ENCODE peak calls at places on chromosome 6, in eight cellular contexts. Y is CD8-positive, alpha-beta T cell; K is body of pancreas; B is fibroblast of lung; J is right atrium auricular region; L is heart left ventricle; P is foreskin fibroblast; W is astrocyte of the spinal cord. S is an unnamed sample.
A peak's percentile ranks its signal among the peaks of the same experiment; 100 is the strongest.

GRCh38 chr6:79466222-79466834 is 70.9 kb downstream of the LCA5 start:
- DNase-seq in P (peak; percentile 10), W (peak; percentile 51), Y (no peak), J (no peak), B (peak; percentile 11), K (no peak), L (no peak), S (peak; percentile 56)

GRCh38 chr6:156269751-156270369 is 507.3 kb upstream of the ARID1B start:
- DNase-seq in Y (no peak), P (no peak), K (no peak), W (no peak), J (no peak), L (no peak), B (no peak), S (no peak)

GRCh38 chr6:34438705-34439104 is 12.8 kb upstream of the RPS10 start:
- DNase-seq in K (no peak), Y (no peak), L (no peak), B (no peak), P (no peak), W (no peak), J (no peak), S (no peak)

GRCh38 chr6:152273002-152273401 is 364.2 kb downstream of the SYNE1 start:
- DNase-seq in B (peak; percentile 72), L (no peak), J (peak; percentile 62), K (no peak), P (peak; percentile 76), W (peak; percentile 27), Y (no peak), S (peak; percentile 61)

GRCh38 chr6:5471637-5472430 is 210.5 kb downstream of the FARS2 start:
- DNase-seq in W (peak; percentile 41), J (no peak), Y (no peak), L (no peak), K (no peak), P (no peak), B (peak; percentile 52), S (no peak)

GRCh38 chr6:49463612-49463967 is 420 bp downstream of the CENPQ start:
- DNase-seq in W (no peak), J (no peak), L (no peak), Y (no peak), K (no peak), B (no peak), P (no peak), S (no peak)

GRCh38 chr6:90393232-90393884 is 96.7 kb upstream of the BACH2 start:
- DNase-seq in L (no peak), W (peak; percentile 72), Y (peak; percentile 53), J (no peak), P (peak; percentile 29), K (peak; percentile 59), B (peak; percentile 53), S (peak; percentile 75)

GRCh38 chr6:54017877-54018276 is 93.4 kb upstream of the MLIP start:
- DNase-seq in P (no peak), K (no peak), Y (no peak), J (no peak), L (no peak), W (no peak), B (no peak), S (no peak)

GRCh38 chr6:139152892-139153271 is 18.0 kb downstream of the HECA start:
- DNase-seq in B (peak; percentile 88), Y (no peak), J (no peak), K (no peak), P (no peak), L (no peak), W (peak; percentile 74), S (peak; percentile 53)

GRCh38 chr6:76852776-76853175 is 610.5 kb downstream of the HTR1B start:
- DNase-seq in J (no peak), W (peak; percentile 64), B (peak; percentile 19), Y (no peak), L (no peak), K (no peak), P (no peak), S (peak; percentile 12)

GRCh38 chr6:33854572-33855030 is 50.8 kb upstream of the MLN start:
- DNase-seq in W (no peak), J (no peak), L (peak; percentile 16), P (no peak), B (no peak), K (no peak), Y (no peak), S (no peak)

GRCh38 chr6:36692861-36693702 is 4.5 kb upstream of the RAB44 start:
- DNase-seq in B (no peak), P (no peak), K (peak; percentile 56), W (no peak), L (no peak), Y (no peak), J (no peak), S (no peak)

GRCh38 chr6:149221774-149222070 is 95.8 kb upstream of the TAB2 start:
- DNase-seq in K (no peak), Y (no peak), P (no peak), J (no peak), B (peak; percentile 93), W (peak; percentile 61), L (no peak), S (peak; percentile 23)

DNA sequence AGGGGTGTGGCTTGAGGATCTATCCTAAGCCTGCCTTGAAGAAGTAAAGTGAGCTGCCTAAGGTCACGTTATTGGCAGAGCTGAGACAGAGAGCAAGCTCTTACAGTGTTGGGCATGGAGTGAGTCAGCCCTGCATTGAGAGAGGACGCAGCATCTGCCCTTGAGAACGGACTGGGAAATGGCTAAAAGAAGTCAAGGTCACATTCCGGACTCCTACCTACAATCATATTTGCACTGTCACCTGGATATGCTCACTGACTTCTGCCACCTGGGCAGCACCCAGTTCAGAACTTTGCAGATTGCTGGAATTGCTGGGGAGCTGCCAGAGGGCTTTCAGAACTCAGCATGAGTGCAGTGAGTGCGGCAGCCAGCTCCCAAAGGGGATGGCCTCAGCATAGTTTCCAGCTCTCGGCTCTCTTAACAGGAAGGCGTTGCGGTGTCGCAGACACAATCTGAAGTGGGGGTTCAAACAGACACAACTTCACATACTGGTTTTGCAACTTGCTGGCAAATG is 199.3 kb upstream of the SGK1 start:
- DNase-seq in W (peak; percentile 90), B (peak; percentile 86), L (peak; percentile 79), P (peak; percentile 86), Y (no peak), J (peak; percentile 86), K (peak; percentile 94), S (peak; percentile 94)
- H3K4me3 ChIP-seq in W (no peak overlapping the region), B (no peak overlapping the region), L (peak overlapping the region; percentile 8), P (peak overlapping the region; percentile 34), Y (no peak overlapping the region), J (peak overlapping the region; percentile 12), K (no peak overlapping the region), S (peak overlapping the region; percentile 27)

GRCh38 chr6:29976588-29977424 is 34.5 kb downstream of the HLA-A start:
- DNase-seq in K (peak; percentile 85), J (peak; percentile 87), Y (no peak), L (peak; percentile 92), W (peak; percentile 59), P (peak; percentile 68), B (peak; percentile 69), S (peak; percentile 64)
- TF ChIP-seq CTCF in K (peak; percentile 51), J (no peak), Y (no peak), L (no peak), W (peak; percentile 36), P (peak; percentile 39), B (peak; percentile 34), S (peak; percentile 36)

GRCh38 chr6:17485946-17486345 is 92.6 kb downstream of the CAP2 start:
- DNase-seq in Y (no peak), B (no peak), K (no peak), W (no peak), J (no peak), P (no peak), L (no peak), S (no peak)

GRCh38 chr6:17482711-17483110 is 89.3 kb downstream of the CAP2 start:
- DNase-seq in K (no peak), B (no peak), W (no peak), L (no peak), P (no peak), J (no peak), Y (no peak), S (no peak)

GRCh38 chr6:17485181-17485580 is 91.8 kb downstream of the CAP2 start:
- DNase-seq in J (no peak), L (no peak), Y (no peak), P (no peak), W (no peak), K (no peak), B (no peak), S (no peak)

GRCh38 chr6:17483391-17484016 is 90.1 kb downstream of the CAP2 start:
- DNase-seq in P (no peak), Y (no peak), W (no peak), L (peak; percentile 46), J (no peak), B (no peak), K (no peak), S (no peak)

DNA sequence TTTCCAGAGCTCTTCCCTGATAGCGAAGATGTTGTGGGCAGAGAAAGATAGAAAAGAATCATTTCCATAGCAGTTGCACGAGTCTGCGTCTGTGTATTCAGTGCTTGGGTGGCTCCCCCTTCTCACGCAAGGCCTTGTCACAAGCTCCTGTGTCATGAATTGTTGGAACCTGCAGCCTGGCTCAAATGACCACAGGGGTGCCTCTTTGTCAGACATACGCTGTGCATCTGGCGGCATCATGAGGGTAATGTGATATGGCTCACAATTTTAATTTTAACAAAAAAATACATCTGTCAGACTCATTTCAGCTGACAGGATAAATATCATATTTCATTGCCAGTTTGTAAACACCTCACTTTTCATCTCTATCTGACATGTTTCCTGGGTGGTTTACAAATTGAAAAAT is 90.8 kb downstream of the CAP2 start:
- DNase-seq in P (no peak), J (no peak), L (no peak), B (no peak), Y (no peak), W (no peak), K (no peak), S (no peak)
- H3K4me3 ChIP-seq in P (no peak overlapping the region), J (no peak overlapping the region), L (no peak overlapping the region), B (no peak overlapping the region), Y (no peak overlapping the region), W (no peak overlapping the region), K (no peak overlapping the region), S (no peak overlapping the region)

GRCh38 chr6:130516604-130517003 is 150.8 kb downstream of the TMEM200A start:
- DNase-seq in J (no peak), P (no peak), B (no peak), Y (no peak), W (no peak), L (no peak), K (no peak), S (no peak)
- TF ChIP-seq CTCF in J (no peak), P (no peak), B (no peak), Y (no peak), W (no peak), L (no peak), K (no peak), S (no peak)

DNA sequence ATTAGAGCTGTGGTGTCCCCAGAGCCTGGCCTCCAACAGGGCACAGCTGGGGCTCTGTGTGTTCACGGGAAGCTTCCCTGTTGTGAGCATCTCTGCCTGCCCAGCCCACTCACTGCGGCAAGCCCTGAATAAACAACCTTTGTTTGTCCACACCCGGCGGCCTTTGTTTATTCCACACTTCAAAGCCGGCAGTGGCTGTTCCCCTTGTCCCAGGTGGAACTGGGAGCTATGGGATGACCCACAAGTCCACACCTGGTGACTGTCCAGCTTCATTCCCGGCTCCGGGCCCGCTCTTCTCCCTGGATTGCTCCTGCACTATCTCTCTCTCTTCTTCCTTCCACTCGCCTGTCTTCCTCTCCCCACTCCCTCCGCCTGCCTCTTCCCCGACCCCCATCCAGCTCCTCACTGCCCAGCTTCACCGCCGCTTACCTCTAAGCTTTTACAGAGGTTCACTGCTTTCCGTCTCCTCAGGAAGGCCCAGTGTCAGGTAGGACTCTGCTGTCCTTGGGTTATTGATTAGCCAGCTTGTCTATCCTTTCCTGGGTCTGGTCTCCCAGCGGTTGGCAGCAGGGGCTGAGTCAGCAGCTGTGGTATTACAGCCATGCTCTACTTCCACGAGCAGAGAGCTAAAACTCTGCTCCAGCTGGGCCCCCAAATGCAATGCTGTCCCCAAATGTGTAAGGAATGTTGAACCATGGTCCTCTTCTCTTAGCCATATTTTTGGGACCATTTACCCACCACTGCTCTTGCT is 17.8 kb downstream of the DACT2 start:
- DNase-seq in P (no peak), L (no peak), B (no peak), J (peak; percentile 55), W (no peak), K (peak; percentile 25), Y (no peak), S (no peak)
- H3K4me3 ChIP-seq in P (no peak overlapping the region), L (no peak overlapping the region), B (no peak overlapping the region), J (no peak overlapping the region), W (no peak overlapping the region), K (no peak overlapping the region), Y (no peak overlapping the region), S (no peak overlapping the region)

S was measured in fibroblast of mammary gland.